ENCODE peak calls at places on chromosomes 3 and 15, in seven cellular contexts. J, M, K, L, R, Q and Z are unnamed samples.

GRCh38 chr3:182412066-182412465 is 381.2 kb upstream of the ATP11B start:
- DNase-seq in J (no peak), M (no peak), K (no peak), L (no peak), R (no peak), Q (no peak), Z (no peak)

GRCh38 chr3:149596136-149596770 is 61.6 kb downstream of the WWTR1 start:
- DNase-seq in J (no peak), M (peak), K (no peak), L (no peak), R (no peak), Q (no peak), Z (no peak)

GRCh38 chr3:13420051-13420816 is at the start of gene NUP210:
- DNase-seq in J (peak), M (peak), K (peak), L (peak), R (peak), Q (peak), Z (peak)

GRCh38 chr3:107264888-107265287 is 112.4 kb upstream of the CCDC54 start:
- DNase-seq in J (no peak), M (peak), K (no peak), L (no peak), R (no peak), Q (no peak), Z (no peak)

GRCh38 chr3:73401616-73402265 is 223.0 kb downstream of the PDZRN3 start:
- DNase-seq in J (no peak), M (peak), K (no peak), L (no peak), R (no peak), Q (no peak), Z (no peak)

GRCh38 chr3:51819709-51820406 is 40.8 kb upstream of the IQCF6 start:
- DNase-seq in J (peak), M (no peak), K (no peak), L (no peak), R (peak), Q (peak), Z (no peak)

GRCh38 chr3:64083588-64083974 is 60.3 kb upstream of the PSMD6 start:
- DNase-seq in J (no peak), M (no peak), K (no peak), L (no peak), R (no peak), Q (no peak), Z (no peak)

GRCh38 chr3:155553800-155554199 is 191.1 kb downstream of the PLCH1 start:
- DNase-seq in J (no peak), M (no peak), K (no peak), L (no peak), R (no peak), Q (no peak), Z (no peak)

GRCh38 chr3:107272471-107272870 is 104.8 kb upstream of the CCDC54 start:
- DNase-seq in J (no peak), M (no peak), K (no peak), L (no peak), R (no peak), Q (no peak), Z (no peak)

GRCh38 chr15:69081310-69082004 is 67.0 kb downstream of the NOX5 start:
- DNase-seq in J (no peak), M (no peak), K (no peak), L (no peak), R (no peak), Q (no peak), Z (no peak)

GRCh38 chr3:150739877-150740645 is 22.9 kb downstream of the SIAH2 start:
- DNase-seq in J (no peak), M (no peak), K (no peak), L (no peak), R (no peak), Q (no peak), Z (no peak)

GRCh38 chr3:124217542-124217941 is 225.6 kb upstream of the ROPN1 start:
- DNase-seq in J (peak), M (peak), K (no peak), L (no peak), R (no peak), Q (peak), Z (no peak)

GRCh38 chr3:14586611-14587010 is 46.5 kb upstream of the GRIP2 start:
- DNase-seq in J (no peak), M (no peak), K (no peak), L (no peak), R (no peak), Q (no peak), Z (no peak)

GRCh38 chr15:75727851-75728715 is 15.4 kb upstream of the CSPG4 start:
- DNase-seq in J (peak), M (peak), K (peak), L (peak), R (peak), Q (peak), Z (peak)

GRCh38 chr3:42095540-42095939 is 4.4 kb downstream of the TRAK1 start:
- DNase-seq in J (no peak), M (no peak), K (no peak), L (no peak), R (no peak), Q (no peak), Z (no peak)

GRCh38 chr15:58147151-58147550 is 9.0 kb downstream of the AQP9 start:
- DNase-seq in J (no peak), M (no peak), K (no peak), L (no peak), R (no peak), Q (no peak), Z (no peak)

GRCh38 chr3:132289311-132289710 is 27.9 kb upstream of the ACP3 start:
- DNase-seq in J (no peak), M (no peak), K (no peak), L (no peak), R (no peak), Q (no peak), Z (no peak)

GRCh38 chr3:163476179-163476578 is 1602.1 kb downstream of the SI start:
- DNase-seq in J (no peak), M (no peak), K (no peak), L (no peak), R (peak), Q (no peak), Z (no peak)

GRCh38 chr15:92899910-92900711 is at the start of gene CHD2:
- DNase-seq in J (peak), M (peak), K (peak), L (peak), R (peak), Q (peak), Z (peak)

GRCh38 chr3:168581718-168582332 is 486.1 kb upstream of the GOLIM4 start:
- DNase-seq in J (no peak), M (no peak), K (no peak), L (no peak), R (peak), Q (no peak), Z (no peak)

GRCh38 chr15:70095387-70096214 is 2.1 kb downstream of the TLE3 start:
- DNase-seq in J (peak), M (peak), K (peak), L (peak), R (no peak), Q (no peak), Z (peak)

GRCh38 chr3:183315739-183316138 is 62.7 kb downstream of the B3GNT5 start:
- DNase-seq in J (no peak), M (peak), K (no peak), L (no peak), R (no peak), Q (no peak), Z (no peak)